ENCODE peak calls at places on chromosomes 2 and 18, in six cellular contexts. W is SK-N-SH, M is H1, D is K562, C is GM12878, J is HepG2. Y is an unnamed sample.

GRCh38 chr18:37362158-37362890 is 203.3 kb downstream of the CELF4 start:
- DNase-seq in C (no peak), J (peak), D (no peak), W (no peak), M (peak), Y (no peak)

GRCh38 chr2:231890896-231891513 is 35.2 kb downstream of the NPPC start:
- DNase-seq in M (no peak), C (no peak), D (no peak), J (no peak), W (no peak), Y (no peak)

GRCh38 chr2:88521445-88522070 is 69.1 kb upstream of the FOXI3 start:
- DNase-seq in M (no peak), D (no peak), W (no peak), C (no peak), J (no peak), Y (no peak)

GRCh38 chr2:14902953-14903352 is 270.4 kb downstream of the LRATD1 start:
- DNase-seq in C (no peak), J (no peak), M (no peak), W (no peak), D (no peak), Y (peak)

GRCh38 chr2:61566566-61566965 is 28.4 kb upstream of the XPO1 start:
- DNase-seq in C (no peak), D (no peak), M (no peak), J (no peak), W (no peak), Y (no peak)

GRCh38 chr18:44625367-44625766 is 55.3 kb upstream of the SETBP1 start:
- DNase-seq in D (no peak), C (no peak), M (no peak), J (no peak), W (no peak), Y (no peak)

GRCh38 chr18:907171-907879 is 2.7 kb downstream of the ADCYAP1 start:
- DNase-seq in J (no peak), M (peak), D (no peak), C (no peak), W (peak), Y (no peak)

GRCh38 chr2:186517090-186517489 is 31.0 kb downstream of the ZC3H15 start:
- DNase-seq in M (no peak), J (no peak), D (no peak), W (no peak), C (no peak), Y (no peak)

GRCh38 chr2:67694464-67694863 is 297.3 kb downstream of the ETAA1 start:
- DNase-seq in C (no peak), D (no peak), W (no peak), J (no peak), M (peak), Y (no peak)

GRCh38 chr2:73081181-73081671 is 9.7 kb upstream of the SFXN5 start:
- DNase-seq in D (no peak), M (no peak), W (no peak), J (no peak), C (no peak), Y (no peak)

GRCh38 chr2:171668111-171668600 is 19.1 kb upstream of the DYNC1I2 start:
- DNase-seq in W (no peak), M (no peak), C (no peak), J (no peak), D (no peak), Y (no peak)

GRCh38 chr2:187553908-187554703 is at the start of gene TFPI:
- DNase-seq in W (no peak), C (no peak), J (peak), M (no peak), D (peak), Y (no peak)

GRCh38 chr2:1867141-1867540 is 122.8 kb upstream of the PXDN start:
- DNase-seq in D (no peak), W (no peak), C (no peak), J (no peak), M (no peak), Y (no peak)

GRCh38 chr2:3659447-3660432 is 1.7 kb downstream of the ALLC start:
- DNase-seq in J (peak), M (no peak), D (peak), C (no peak), W (no peak), Y (peak)

GRCh38 chr2:240208631-240209211 is 68.3 kb upstream of the OTOS start:
- DNase-seq in D (no peak), W (no peak), C (no peak), J (no peak), M (no peak), Y (no peak)

GRCh38 chr2:56515399-56515798 is 331.6 kb downstream of the CCDC85A start:
- DNase-seq in D (no peak), C (no peak), M (no peak), W (no peak), J (no peak), Y (no peak)

GRCh38 chr2:63950414-63950813 is 68.8 kb downstream of the VPS54 start:
- DNase-seq in M (no peak), D (peak), W (no peak), C (no peak), J (peak), Y (no peak)

GRCh38 chr2:67899187-67899586 is 163.6 kb downstream of the C1D start:
- DNase-seq in C (no peak), M (no peak), D (no peak), J (no peak), W (no peak), Y (no peak)

GRCh38 chr18:67151366-67151765 is 365.2 kb downstream of the DSEL start:
- DNase-seq in D (no peak), C (no peak), W (no peak), J (no peak), M (no peak), Y (no peak)

GRCh38 chr2:239946570-239947311 is 78.4 kb downstream of the NDUFA10 start:
- DNase-seq in C (no peak), W (no peak), D (no peak), J (no peak), M (no peak), Y (no peak)

GRCh38 chr18:75859533-75859932 is 432.0 kb upstream of the SMIM21 start:
- DNase-seq in J (no peak), D (no peak), W (no peak), M (no peak), C (no peak), Y (no peak)

GRCh38 chr2:180125245-180125962 is 118.3 kb upstream of the CWC22 start:
- DNase-seq in W (peak), C (peak), J (peak), D (peak), M (peak), Y (peak)

GRCh38 chr18:56550121-56550520 is 88.3 kb downstream of the TXNL1 start:
- DNase-seq in C (no peak), J (no peak), D (no peak), W (no peak), M (no peak), Y (no peak)

GRCh38 chr18:63336366-63337099 is 17.0 kb upstream of the BCL2 start:
- DNase-seq in D (no peak), J (peak), W (no peak), M (no peak), C (no peak), Y (no peak)

GRCh38 chr2:120825370-120826259 is 89.9 kb downstream of the GLI2 start:
- DNase-seq in D (no peak), C (no peak), M (no peak), W (peak), J (no peak), Y (no peak)

GRCh38 chr2:108542071-108542470 is 7.8 kb downstream of the LIMS1 start:
- DNase-seq in D (no peak), J (no peak), W (no peak), C (no peak), M (no peak), Y (no peak)

GRCh38 chr2:149141046-149141445 is 102.5 kb downstream of the LYPD6B start:
- DNase-seq in M (no peak), W (no peak), D (no peak), J (no peak), C (no peak), Y (no peak)

GRCh38 chr2:24832526-24832925 is 39.3 kb downstream of the CENPO start:
- DNase-seq in C (no peak), W (no peak), J (no peak), D (no peak), M (no peak), Y (no peak)

GRCh38 chr2:225086915-225087314 is 44.6 kb upstream of the DOCK10 start:
- DNase-seq in M (no peak), D (no peak), J (no peak), W (no peak), C (no peak), Y (no peak)
- TF ChIP-seq CTCF in M (no peak), D (no peak), J (no peak), W (no peak), C (no peak), Y (no peak)

GRCh38 chr2:71510196-71510807 is 56.9 kb downstream of the DYSF start:
- DNase-seq in J (peak), C (no peak), M (peak), W (peak), D (peak), Y (peak)
- TF ChIP-seq GABPA in J (no peak), C (no peak), M (no peak), W (no peak), D (no peak), Y (no peak)

DNA sequence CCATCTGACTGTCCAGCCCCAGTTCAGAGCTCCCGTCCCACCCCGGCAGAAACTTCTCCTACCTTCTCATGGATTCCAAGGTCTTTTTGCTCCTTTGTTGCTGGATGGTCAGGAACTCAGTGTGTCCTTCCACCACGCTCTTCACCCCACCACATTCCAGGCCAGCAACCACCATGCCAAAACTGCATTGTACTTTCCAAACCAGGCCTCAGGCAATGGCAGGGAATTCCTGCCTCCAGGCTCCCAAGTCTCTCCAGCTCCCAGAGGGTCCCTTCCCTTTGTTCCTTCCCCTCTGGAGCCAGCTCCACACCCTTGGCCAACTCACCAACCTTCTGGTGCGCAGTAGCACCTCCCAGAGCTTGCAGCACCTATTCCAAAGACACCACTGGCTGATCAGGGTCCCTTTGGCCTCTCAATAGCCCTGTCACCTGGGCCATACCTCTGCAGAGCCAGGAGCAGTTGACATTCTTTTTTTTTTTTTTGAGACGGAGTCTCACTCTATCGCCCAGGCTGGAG is 8.1 kb downstream of the CHMP1B start:
- DNase-seq in W (no peak), D (no peak), M (peak), J (no peak), C (no peak), Y (no peak)
- H3K27ac ChIP-seq in W (peak), D (no peak), M (no peak), J (no peak), C (no peak), Y (no peak)

GRCh38 chr2:233354500-233354924 is 218 bp downstream of the DGKD start:
- DNase-seq in D (no peak), M (no peak), J (no peak), W (no peak), C (no peak), Y (no peak)

GRCh38 chr2:233352141-233352842 is 2.0 kb upstream of the DGKD start:
- DNase-seq in D (no peak), M (no peak), C (no peak), W (no peak), J (no peak), Y (no peak)

GRCh38 chr2:233353101-233353768 is 1.1 kb upstream of the DGKD start:
- DNase-seq in D (no peak), J (no peak), C (no peak), W (peak), M (no peak), Y (no peak)

GRCh38 chr2:233354971-233355574 is 779 bp downstream of the DGKD start:
- DNase-seq in D (no peak), W (peak), M (peak), J (no peak), C (no peak), Y (no peak)

DNA sequence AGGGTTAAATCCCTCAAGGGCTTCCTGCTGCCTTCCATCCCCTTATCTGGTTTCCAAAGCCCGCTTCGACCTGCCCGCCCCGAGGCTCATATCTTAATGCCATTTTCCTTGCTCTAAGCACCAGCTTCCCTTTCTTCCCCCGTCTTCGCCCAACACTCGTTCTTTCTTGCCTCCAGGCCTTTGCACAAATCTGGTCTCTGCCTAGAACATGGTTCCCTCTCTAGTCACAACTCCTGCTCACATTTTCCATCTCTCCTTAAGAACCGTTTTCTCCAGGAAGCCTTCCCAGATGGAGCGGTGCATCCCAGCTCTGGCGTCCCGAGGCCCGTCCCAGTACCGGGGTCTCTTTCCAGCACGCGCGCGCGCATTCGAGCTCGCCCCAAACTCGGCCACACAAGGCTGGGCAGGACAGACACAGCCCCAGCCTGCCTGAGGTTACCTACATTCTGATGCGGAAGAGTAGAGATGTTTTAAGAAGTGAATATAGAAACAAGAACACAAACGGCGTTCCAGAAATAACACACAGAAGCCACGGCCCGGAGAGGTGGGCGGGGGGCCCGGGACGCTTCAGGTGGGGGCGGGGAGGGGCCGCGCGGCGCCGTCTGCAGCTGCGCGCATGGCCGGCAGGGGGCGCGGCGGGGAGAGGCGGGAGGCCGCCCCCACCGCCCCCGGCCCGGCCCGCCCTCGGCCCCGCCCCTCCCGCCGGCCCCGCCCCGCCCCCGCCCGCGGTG is at the start of gene DGKD:
- DNase-seq in C (no peak), D (peak), W (peak), J (peak), M (peak), Y (no peak)
- TF ChIP-seq CTCF in C (peak), D (no peak), W (peak), J (peak), M (peak), Y (no peak)